ENCODE peak calls at places on chromosomes 1 and 21, in ten cellular contexts. One of them, this sample, is unnamed. For H3K36me3, the result is how much of the 10 kb centered on the place peaks cover.

GRCh38 chr1:9231648-9232332 is 2.8 kb upstream of the H6PD start:
- DNase-seq in CD4-positive, CD25-positive, alpha-beta regulatory T cell: no peak
- DNase-seq in WERI-Rb-1: no peak
- DNase-seq in heart right ventricle: no peak
- DNase-seq in K562: no peak
- DNase-seq in transverse colon: no peak
- DNase-seq in HCT116: no peak
- DNase-seq in IMR-90: peak
- DNase-seq in kidney epithelial cell: no peak
- DNase-seq in CD4-positive, alpha-beta memory T cell: no peak
- DNase-seq in this sample: no peak

GRCh38 chr1:43770111-43770510 is 62.8 kb downstream of the ST3GAL3 start:
- DNase-seq in CD4-positive, CD25-positive, alpha-beta regulatory T cell: no peak
- DNase-seq in WERI-Rb-1: no peak
- DNase-seq in heart right ventricle: no peak
- DNase-seq in K562: no peak
- DNase-seq in transverse colon: no peak
- DNase-seq in HCT116: no peak
- DNase-seq in IMR-90: no peak
- DNase-seq in kidney epithelial cell: no peak
- DNase-seq in CD4-positive, alpha-beta memory T cell: no peak
- DNase-seq in this sample: no peak

GRCh38 chr1:208178091-208178529 is 66.1 kb downstream of the PLXNA2 start:
- DNase-seq in CD4-positive, CD25-positive, alpha-beta regulatory T cell: no peak
- DNase-seq in WERI-Rb-1: peak
- DNase-seq in heart right ventricle: no peak
- DNase-seq in K562: no peak
- DNase-seq in transverse colon: peak
- DNase-seq in HCT116: no peak
- DNase-seq in IMR-90: no peak
- DNase-seq in kidney epithelial cell: no peak
- DNase-seq in CD4-positive, alpha-beta memory T cell: no peak
- DNase-seq in this sample: no peak

GRCh38 chr1:19442150-19443096 is 42.9 kb downstream of the CAPZB start:
- DNase-seq in CD4-positive, CD25-positive, alpha-beta regulatory T cell: no peak
- DNase-seq in WERI-Rb-1: no peak
- DNase-seq in heart right ventricle: no peak
- DNase-seq in K562: no peak
- DNase-seq in transverse colon: no peak
- DNase-seq in HCT116: no peak
- DNase-seq in IMR-90: peak
- DNase-seq in kidney epithelial cell: no peak
- DNase-seq in CD4-positive, alpha-beta memory T cell: no peak
- DNase-seq in this sample: no peak

GRCh38 chr1:230403442-230403841 is 22.7 kb downstream of the PGBD5 start:
- DNase-seq in CD4-positive, CD25-positive, alpha-beta regulatory T cell: no peak
- DNase-seq in WERI-Rb-1: no peak
- DNase-seq in heart right ventricle: no peak
- DNase-seq in K562: no peak
- DNase-seq in transverse colon: no peak
- DNase-seq in HCT116: no peak
- DNase-seq in IMR-90: no peak
- DNase-seq in kidney epithelial cell: no peak
- DNase-seq in CD4-positive, alpha-beta memory T cell: no peak
- DNase-seq in this sample: no peak

GRCh38 chr1:111598534-111598933 is 21.1 kb upstream of the RAP1A start:
- DNase-seq in CD4-positive, CD25-positive, alpha-beta regulatory T cell: peak
- DNase-seq in WERI-Rb-1: no peak
- DNase-seq in heart right ventricle: no peak
- DNase-seq in K562: no peak
- DNase-seq in transverse colon: no peak
- DNase-seq in HCT116: no peak
- DNase-seq in IMR-90: no peak
- DNase-seq in kidney epithelial cell: no peak
- DNase-seq in CD4-positive, alpha-beta memory T cell: peak
- DNase-seq in this sample: no peak

GRCh38 chr1:225655509-225656258 is 2.8 kb upstream of the ENAH start:
- DNase-seq in CD4-positive, CD25-positive, alpha-beta regulatory T cell: no peak
- DNase-seq in WERI-Rb-1: no peak
- DNase-seq in heart right ventricle: peak
- DNase-seq in K562: no peak
- DNase-seq in transverse colon: peak
- DNase-seq in HCT116: peak
- DNase-seq in IMR-90: peak
- DNase-seq in kidney epithelial cell: peak
- DNase-seq in CD4-positive, alpha-beta memory T cell: no peak
- DNase-seq in this sample: peak

GRCh38 chr1:33849206-33849605 is 14.7 kb upstream of the HMGB4 start:
- DNase-seq in CD4-positive, CD25-positive, alpha-beta regulatory T cell: no peak
- DNase-seq in WERI-Rb-1: no peak
- DNase-seq in heart right ventricle: no peak
- DNase-seq in K562: no peak
- DNase-seq in transverse colon: no peak
- DNase-seq in HCT116: no peak
- DNase-seq in IMR-90: no peak
- DNase-seq in kidney epithelial cell: no peak
- DNase-seq in CD4-positive, alpha-beta memory T cell: no peak
- DNase-seq in this sample: no peak

GRCh38 chr1:170917373-170917772 is 18.0 kb upstream of the MROH9 start:
- DNase-seq in CD4-positive, CD25-positive, alpha-beta regulatory T cell: no peak
- DNase-seq in WERI-Rb-1: no peak
- DNase-seq in heart right ventricle: no peak
- DNase-seq in K562: no peak
- DNase-seq in transverse colon: no peak
- DNase-seq in HCT116: no peak
- DNase-seq in IMR-90: no peak
- DNase-seq in kidney epithelial cell: no peak
- DNase-seq in CD4-positive, alpha-beta memory T cell: no peak
- DNase-seq in this sample: no peak

GRCh38 chr21:38441153-38441552 is 57.1 kb downstream of the ERG start:
- DNase-seq in CD4-positive, CD25-positive, alpha-beta regulatory T cell: no peak
- DNase-seq in WERI-Rb-1: no peak
- DNase-seq in heart right ventricle: no peak
- DNase-seq in K562: no peak
- DNase-seq in transverse colon: no peak
- DNase-seq in HCT116: no peak
- DNase-seq in IMR-90: no peak
- DNase-seq in kidney epithelial cell: no peak
- DNase-seq in CD4-positive, alpha-beta memory T cell: no peak
- DNase-seq in this sample: no peak

GRCh38 chr1:160353223-160353622 is 10.0 kb downstream of the NCSTN start:
- DNase-seq in CD4-positive, CD25-positive, alpha-beta regulatory T cell: no peak
- DNase-seq in WERI-Rb-1: no peak
- DNase-seq in heart right ventricle: no peak
- DNase-seq in K562: no peak
- DNase-seq in transverse colon: no peak
- DNase-seq in HCT116: no peak
- DNase-seq in IMR-90: peak
- DNase-seq in kidney epithelial cell: no peak
- DNase-seq in CD4-positive, alpha-beta memory T cell: no peak
- DNase-seq in this sample: no peak

GRCh38 chr21:20272791-20273362 is 725.3 kb upstream of the NCAM2 start:
- DNase-seq in CD4-positive, CD25-positive, alpha-beta regulatory T cell: no peak
- DNase-seq in WERI-Rb-1: no peak
- DNase-seq in heart right ventricle: no peak
- DNase-seq in K562: no peak
- DNase-seq in transverse colon: no peak
- DNase-seq in HCT116: no peak
- DNase-seq in IMR-90: no peak
- DNase-seq in kidney epithelial cell: no peak
- DNase-seq in CD4-positive, alpha-beta memory T cell: no peak
- DNase-seq in this sample: no peak

GRCh38 chr21:20276377-20276776 is 721.8 kb upstream of the NCAM2 start:
- DNase-seq in CD4-positive, CD25-positive, alpha-beta regulatory T cell: no peak
- DNase-seq in WERI-Rb-1: no peak
- DNase-seq in heart right ventricle: no peak
- DNase-seq in K562: no peak
- DNase-seq in transverse colon: no peak
- DNase-seq in HCT116: no peak
- DNase-seq in IMR-90: no peak
- DNase-seq in kidney epithelial cell: no peak
- DNase-seq in CD4-positive, alpha-beta memory T cell: no peak
- DNase-seq in this sample: no peak

DNA sequence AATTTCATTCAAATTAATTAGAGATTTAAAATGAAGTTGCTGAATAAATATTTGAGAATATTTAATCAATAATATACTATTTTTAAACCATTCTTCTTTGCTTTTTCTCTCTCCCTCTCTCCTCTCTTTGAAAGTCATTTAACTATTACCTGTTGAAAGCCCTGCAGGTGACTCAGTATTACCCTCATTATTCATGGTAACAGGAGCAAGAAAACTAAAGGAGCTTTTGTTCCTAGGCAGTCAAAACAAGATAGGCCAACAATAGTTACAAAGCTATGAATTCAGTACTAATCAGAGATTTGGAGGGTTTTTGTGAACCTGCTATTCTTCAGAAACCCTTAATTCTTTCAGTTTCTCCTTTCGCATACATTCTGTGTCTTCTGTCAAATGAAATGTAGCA is 721.3 kb upstream of the NCAM2 start:
- DNase-seq in CD4-positive, CD25-positive, alpha-beta regulatory T cell: no peak
- DNase-seq in WERI-Rb-1: no peak
- DNase-seq in heart right ventricle: no peak
- DNase-seq in K562: no peak
- DNase-seq in transverse colon: no peak
- DNase-seq in HCT116: no peak
- DNase-seq in IMR-90: no peak
- DNase-seq in kidney epithelial cell: no peak
- DNase-seq in CD4-positive, alpha-beta memory T cell: no peak
- DNase-seq in this sample: no peak
- H3K36me3 ChIP-seq in CD4-positive, CD25-positive, alpha-beta regulatory T cell: under half
- H3K36me3 ChIP-seq in WERI-Rb-1: under half
- H3K36me3 ChIP-seq in heart right ventricle: under half
- H3K36me3 ChIP-seq in K562: under half
- H3K36me3 ChIP-seq in transverse colon: under half
- H3K36me3 ChIP-seq in HCT116: under half
- H3K36me3 ChIP-seq in IMR-90: under half
- H3K36me3 ChIP-seq in kidney epithelial cell: under half
- H3K36me3 ChIP-seq in CD4-positive, alpha-beta memory T cell: under half
- H3K36me3 ChIP-seq in this sample: under half

GRCh38 chr1:147270721-147271120 is 28.2 kb downstream of the CHD1L start:
- DNase-seq in CD4-positive, CD25-positive, alpha-beta regulatory T cell: no peak
- DNase-seq in WERI-Rb-1: no peak
- DNase-seq in heart right ventricle: no peak
- DNase-seq in K562: no peak
- DNase-seq in transverse colon: no peak
- DNase-seq in HCT116: no peak
- DNase-seq in IMR-90: no peak
- DNase-seq in kidney epithelial cell: no peak
- DNase-seq in CD4-positive, alpha-beta memory T cell: no peak
- DNase-seq in this sample: no peak
- H3K36me3 ChIP-seq in CD4-positive, CD25-positive, alpha-beta regulatory T cell: under half
- H3K36me3 ChIP-seq in WERI-Rb-1: half or more
- H3K36me3 ChIP-seq in heart right ventricle: half or more
- H3K36me3 ChIP-seq in K562: half or more
- H3K36me3 ChIP-seq in transverse colon: under half
- H3K36me3 ChIP-seq in HCT116: under half
- H3K36me3 ChIP-seq in IMR-90: under half
- H3K36me3 ChIP-seq in kidney epithelial cell: under half
- H3K36me3 ChIP-seq in CD4-positive, alpha-beta memory T cell: under half
- H3K36me3 ChIP-seq in this sample: half or more

GRCh38 chr1:212852105-212852688 is 4.7 kb upstream of the SPATA45 start:
- DNase-seq in CD4-positive, CD25-positive, alpha-beta regulatory T cell: no peak
- DNase-seq in WERI-Rb-1: no peak
- DNase-seq in heart right ventricle: no peak
- DNase-seq in K562: no peak
- DNase-seq in transverse colon: no peak
- DNase-seq in HCT116: no peak
- DNase-seq in IMR-90: no peak
- DNase-seq in kidney epithelial cell: no peak
- DNase-seq in CD4-positive, alpha-beta memory T cell: no peak
- DNase-seq in this sample: no peak

DNA sequence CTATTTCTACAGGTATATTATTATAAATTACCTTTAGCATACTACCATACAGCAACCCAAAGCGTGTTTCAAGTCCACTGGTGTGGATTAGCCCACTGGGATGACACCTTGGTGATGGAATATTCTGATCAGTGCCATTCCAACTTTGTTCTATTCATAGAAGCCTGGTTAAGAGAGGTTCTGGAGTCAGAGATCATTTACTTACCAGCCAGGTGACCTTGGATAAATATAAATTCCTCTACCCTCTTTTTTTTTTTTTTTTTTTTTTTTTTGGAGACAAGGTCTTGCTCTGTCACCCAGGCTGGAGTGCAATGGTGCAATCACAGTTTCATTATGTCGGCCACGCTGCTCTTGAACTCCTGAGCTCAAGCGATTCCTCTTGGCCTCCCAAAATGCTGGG is at the start of gene SPATA45:
- DNase-seq in CD4-positive, CD25-positive, alpha-beta regulatory T cell: no peak
- DNase-seq in WERI-Rb-1: no peak
- DNase-seq in heart right ventricle: no peak
- DNase-seq in K562: no peak
- DNase-seq in transverse colon: no peak
- DNase-seq in HCT116: no peak
- DNase-seq in IMR-90: no peak
- DNase-seq in kidney epithelial cell: no peak
- DNase-seq in CD4-positive, alpha-beta memory T cell: no peak
- DNase-seq in this sample: no peak
- H3K36me3 ChIP-seq in CD4-positive, CD25-positive, alpha-beta regulatory T cell: under half
- H3K36me3 ChIP-seq in WERI-Rb-1: under half
- H3K36me3 ChIP-seq in heart right ventricle: under half
- H3K36me3 ChIP-seq in K562: under half
- H3K36me3 ChIP-seq in transverse colon: under half
- H3K36me3 ChIP-seq in HCT116: under half
- H3K36me3 ChIP-seq in IMR-90: under half
- H3K36me3 ChIP-seq in kidney epithelial cell: under half
- H3K36me3 ChIP-seq in CD4-positive, alpha-beta memory T cell: under half
- H3K36me3 ChIP-seq in this sample: under half

DNA sequence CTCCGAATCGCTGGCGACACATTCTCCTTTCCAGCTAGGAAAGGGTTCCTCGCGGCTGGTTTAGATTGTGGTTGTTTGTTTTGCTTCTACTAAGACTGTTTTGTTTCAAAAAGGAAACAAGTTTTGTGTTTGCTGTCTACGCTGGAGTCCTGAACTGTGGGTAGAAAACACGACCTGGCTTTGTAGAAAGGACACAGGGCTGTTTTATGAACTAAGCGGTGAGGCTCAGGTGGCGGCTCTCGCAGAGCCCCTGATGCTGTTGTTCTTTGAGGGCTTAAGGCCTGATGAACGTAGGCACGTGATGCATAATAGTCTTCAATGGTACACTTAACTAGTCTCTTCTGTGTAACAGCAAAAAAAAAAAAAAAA is 27.0 kb upstream of the FHAD1 start:
- DNase-seq in CD4-positive, CD25-positive, alpha-beta regulatory T cell: no peak
- DNase-seq in WERI-Rb-1: no peak
- DNase-seq in heart right ventricle: no peak
- DNase-seq in K562: no peak
- DNase-seq in transverse colon: no peak
- DNase-seq in HCT116: no peak
- DNase-seq in IMR-90: no peak
- DNase-seq in kidney epithelial cell: no peak
- DNase-seq in CD4-positive, alpha-beta memory T cell: no peak
- DNase-seq in this sample: no peak
- H3K36me3 ChIP-seq in CD4-positive, CD25-positive, alpha-beta regulatory T cell: under half
- H3K36me3 ChIP-seq in WERI-Rb-1: under half
- H3K36me3 ChIP-seq in heart right ventricle: under half
- H3K36me3 ChIP-seq in K562: under half
- H3K36me3 ChIP-seq in transverse colon: under half
- H3K36me3 ChIP-seq in HCT116: under half
- H3K36me3 ChIP-seq in IMR-90: under half
- H3K36me3 ChIP-seq in kidney epithelial cell: under half
- H3K36me3 ChIP-seq in CD4-positive, alpha-beta memory T cell: under half
- H3K36me3 ChIP-seq in this sample: under half

This sample was measured in MG63.